ENCODE peak calls at places on chromosomes 1 and 21, in seven cellular contexts. V, K, F, S, N, G and T are unnamed samples.

GRCh38 chr1:243529512-243529911 is 273.7 kb downstream of the SDCCAG8 start:
- DNase-seq in V (no peak), K (no peak), F (no peak), S (no peak), N (no peak), G (no peak), T (no peak)

GRCh38 chr1:111747282-111747734 is 8.1 kb upstream of the INKA2 start:
- DNase-seq in V (peak), K (peak), F (peak), S (peak), N (peak), G (no peak), T (peak)

GRCh38 chr1:182764029-182764768 is 25.4 kb upstream of the NPL start:
- DNase-seq in V (no peak), K (no peak), F (no peak), S (no peak), N (no peak), G (no peak), T (no peak)

GRCh38 chr1:118210051-118210722 is 25.2 kb upstream of the SPAG17 start:
- DNase-seq in V (no peak), K (no peak), F (no peak), S (no peak), N (no peak), G (no peak), T (no peak)

GRCh38 chr1:23544444-23545389 is 13.7 kb upstream of the E2F2 start:
- DNase-seq in V (peak), K (no peak), F (peak), S (peak), N (peak), G (no peak), T (no peak)

GRCh38 chr1:230681599-230681998 is 32.3 kb downstream of the AGT start:
- DNase-seq in V (peak), K (peak), F (no peak), S (no peak), N (no peak), G (no peak), T (no peak)

GRCh38 chr1:229432116-229432461 is 1.8 kb downstream of the ACTA1 start:
- DNase-seq in V (no peak), K (no peak), F (no peak), S (no peak), N (no peak), G (no peak), T (no peak)

GRCh38 chr1:116290085-116290670 is 82.9 kb upstream of the ATP1A1 start:
- DNase-seq in V (no peak), K (no peak), F (no peak), S (no peak), N (no peak), G (no peak), T (peak)

GRCh38 chr21:31184462-31184861 is 146.2 kb upstream of the KRTAP19-8 start:
- DNase-seq in V (no peak), K (no peak), F (no peak), S (peak), N (no peak), G (no peak), T (no peak)

GRCh38 chr1:117793396-117793795 is 136.0 kb downstream of the GDAP2 start:
- DNase-seq in V (no peak), K (no peak), F (no peak), S (no peak), N (no peak), G (no peak), T (no peak)

GRCh38 chr1:22576148-22576544 is 12.9 kb downstream of the EPHA8 start:
- DNase-seq in V (no peak), K (no peak), F (no peak), S (no peak), N (no peak), G (no peak), T (no peak)

GRCh38 chr1:98205291-98206017 is 284.6 kb upstream of the DPYD start:
- DNase-seq in V (no peak), K (no peak), F (no peak), S (no peak), N (no peak), G (no peak), T (no peak)

GRCh38 chr21:31316488-31317169 is 27.4 kb downstream of the TIAM1 start:
- DNase-seq in V (no peak), K (peak), F (no peak), S (no peak), N (no peak), G (no peak), T (no peak)

GRCh38 chr1:119805746-119806145 is 5.5 kb downstream of the REG4 start:
- DNase-seq in V (no peak), K (no peak), F (peak), S (no peak), N (no peak), G (no peak), T (no peak)

GRCh38 chr1:156639601-156640101 is 2.3 kb upstream of the BCAN start:
- DNase-seq in V (no peak), K (no peak), F (no peak), S (peak), N (no peak), G (no peak), T (peak)

GRCh38 chr1:59671066-59671952 is 143.4 kb upstream of the HOOK1 start:
- DNase-seq in V (no peak), K (no peak), F (no peak), S (no peak), N (no peak), G (no peak), T (no peak)

GRCh38 chr21:32771134-32771523 is 426 bp downstream of the PAXBP1 start:
- DNase-seq in V (peak), K (no peak), F (peak), S (peak), N (peak), G (no peak), T (no peak)

GRCh38 chr1:4626061-4626460 is 28.3 kb upstream of the AJAP1 start:
- DNase-seq in V (no peak), K (no peak), F (no peak), S (no peak), N (no peak), G (no peak), T (no peak)

GRCh38 chr1:167714098-167714850 is 7.5 kb upstream of the MPZL1 start:
- DNase-seq in V (peak), K (peak), F (peak), S (peak), N (peak), G (peak), T (peak)

GRCh38 chr1:214552174-214552608 is 789 bp upstream of the PTPN14 start:
- DNase-seq in V (peak), K (peak), F (peak), S (peak), N (no peak), G (no peak), T (peak)

GRCh38 chr1:183824295-183824694 is 19.4 kb downstream of the RGL1 start:
- DNase-seq in V (no peak), K (no peak), F (no peak), S (no peak), N (no peak), G (no peak), T (no peak)

GRCh38 chr1:69082312-69082711 is 485.4 kb upstream of the LRRC7 start:
- DNase-seq in V (no peak), K (no peak), F (no peak), S (no peak), N (no peak), G (no peak), T (no peak)

DNA sequence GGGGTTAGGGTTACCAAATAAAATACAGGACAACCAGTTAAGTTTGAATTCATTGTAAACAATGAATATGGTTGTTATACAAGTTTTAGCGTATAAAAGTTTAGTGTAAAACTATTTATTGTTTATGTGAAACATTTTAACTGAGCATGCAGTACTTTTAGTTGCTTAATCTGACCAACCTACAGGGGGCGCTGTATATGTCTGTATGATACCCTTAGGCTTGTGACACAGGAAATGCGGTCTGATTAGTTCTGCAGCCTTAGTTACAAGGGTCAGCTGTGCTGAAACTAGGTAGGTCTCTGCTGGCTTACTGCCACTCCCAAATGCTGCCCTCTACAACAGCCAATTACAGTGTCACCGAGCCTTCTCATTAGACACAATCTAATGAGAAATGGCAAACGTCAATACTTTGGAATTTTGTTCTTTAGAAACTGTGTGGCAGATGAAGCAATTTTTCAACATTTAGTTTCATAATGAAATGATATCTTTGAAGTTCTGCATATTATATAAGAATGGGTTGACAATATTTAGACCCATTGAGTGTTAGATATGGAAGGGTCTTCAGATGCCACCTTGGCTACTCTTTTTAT is 56.2 kb downstream of the NTNG1 start:
- DNase-seq in V (peak), K (peak), F (peak), S (no peak), N (peak), G (peak), T (peak)
- TF ChIP-seq JUND in V (no peak), K (no peak), F (no peak), S (no peak), N (no peak), G (no peak), T (no peak)

DNA sequence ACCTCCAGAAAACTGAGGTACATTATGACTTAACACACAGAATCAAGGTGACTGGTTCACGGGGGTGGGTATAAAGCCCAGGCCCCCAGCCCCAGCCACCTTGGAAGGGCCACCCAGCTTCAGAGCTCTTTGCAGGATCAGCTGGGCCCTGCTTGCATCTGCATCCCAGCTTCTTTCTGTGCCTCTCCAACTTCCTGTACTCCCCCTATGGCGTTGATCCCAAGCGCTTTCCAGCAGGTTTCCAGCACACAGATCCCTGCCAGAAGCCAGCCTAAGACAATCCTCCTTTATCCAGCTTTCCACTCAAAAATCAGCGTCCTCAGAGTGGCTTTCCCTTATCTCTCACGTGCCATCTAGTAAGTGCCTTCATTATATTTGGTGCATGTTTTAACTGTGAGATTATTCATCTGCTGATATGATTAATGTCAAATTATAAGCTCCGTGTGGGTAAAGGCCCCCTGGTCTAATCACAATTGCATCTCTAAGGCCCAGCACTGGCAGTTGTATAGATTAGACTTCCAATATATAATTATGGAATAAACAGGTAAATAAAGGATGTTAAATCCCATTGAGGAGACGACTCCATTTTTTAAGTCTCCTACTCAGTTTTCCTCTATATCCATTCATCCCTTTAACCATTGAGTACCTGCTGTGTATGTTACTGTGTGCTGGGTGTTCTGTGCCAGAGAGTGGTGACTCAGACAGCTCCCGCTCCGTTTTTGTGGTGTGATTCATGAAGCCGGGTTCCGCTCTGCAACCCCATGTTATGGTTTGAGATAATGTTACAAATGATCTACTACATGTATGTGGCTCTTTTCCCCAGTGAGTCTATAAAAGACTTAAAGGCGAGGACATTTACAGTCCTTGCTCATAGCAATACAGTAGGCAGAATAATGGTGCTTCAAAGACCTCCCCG is 387.6 kb downstream of the PCP4 start:
- DNase-seq in V (no peak), K (no peak), F (no peak), S (peak), N (no peak), G (no peak), T (no peak)
- TF ChIP-seq JUND in V (no peak), K (no peak), F (no peak), S (no peak), N (no peak), G (no peak), T (no peak)

DNA sequence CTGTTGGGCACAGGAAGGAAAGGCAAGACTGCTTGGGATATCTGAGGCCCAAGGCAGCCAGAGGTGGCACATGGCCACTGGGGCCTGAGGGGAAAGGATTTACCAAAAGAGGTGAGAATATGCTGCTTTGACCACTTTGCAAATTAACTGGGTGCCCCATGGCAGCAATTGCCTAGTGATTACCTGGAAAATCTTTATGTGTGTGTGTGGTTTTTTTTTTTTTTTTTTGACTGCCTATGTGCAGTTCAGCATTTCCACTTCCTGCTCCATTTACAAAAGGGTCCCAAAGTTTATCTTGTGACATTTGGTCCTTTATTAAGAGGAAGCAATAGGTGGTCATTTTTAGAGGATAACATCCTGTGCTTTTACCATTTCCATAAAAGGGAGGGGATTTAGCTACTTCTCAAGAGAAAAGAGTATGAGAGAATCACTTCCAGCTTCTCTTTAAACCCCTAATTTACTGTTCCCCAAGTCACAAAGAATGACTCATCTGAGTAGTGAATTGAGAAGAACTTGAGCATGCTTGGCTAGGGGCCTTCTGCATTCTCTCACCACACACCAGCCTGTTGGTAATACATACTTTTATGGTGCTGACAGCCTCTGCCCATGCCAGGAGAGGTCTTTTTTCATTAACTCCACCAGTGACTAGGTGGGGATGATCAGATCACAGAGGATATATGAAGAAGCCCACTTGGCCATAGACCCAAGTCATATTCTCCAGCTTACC is 52.1 kb downstream of the SYDE2 start:
- DNase-seq in V (no peak), K (no peak), F (no peak), S (no peak), N (no peak), G (peak), T (no peak)
- TF ChIP-seq JUND in V (no peak), K (no peak), F (no peak), S (no peak), N (no peak), G (no peak), T (no peak)

DNA sequence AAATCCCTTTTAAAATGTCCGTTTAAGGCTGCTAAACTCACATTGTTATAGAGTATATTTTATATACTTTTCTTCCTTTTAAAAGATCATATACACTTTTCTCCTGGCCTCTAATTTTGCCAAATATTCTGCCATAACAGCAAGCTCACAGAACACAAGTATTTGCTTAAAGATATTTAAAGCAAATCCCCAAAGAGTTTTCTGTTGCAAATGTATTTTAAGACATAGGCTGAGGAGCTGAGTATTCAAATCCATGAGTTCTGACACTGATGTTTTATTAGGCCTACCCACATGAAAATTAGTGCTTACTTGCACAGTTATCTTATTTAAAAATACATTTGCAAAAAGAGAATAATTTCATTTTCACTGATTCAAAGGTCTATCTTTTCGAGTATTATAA is 1.7 kb upstream of the PTPRC start:
- DNase-seq in V (no peak), K (no peak), F (no peak), S (no peak), N (no peak), G (no peak), T (no peak)
- TF ChIP-seq JUND in V (no peak), K (no peak), F (no peak), S (no peak), N (no peak), G (no peak), T (no peak)

GRCh38 chr1:203424285-203424684 is 51.3 kb upstream of the PRELP start:
- DNase-seq in V (no peak), K (no peak), F (no peak), S (no peak), N (no peak), G (no peak), T (no peak)
- TF ChIP-seq JUND in V (no peak), K (no peak), F (no peak), S (no peak), N (no peak), G (no peak), T (no peak)

GRCh38 chr1:29698033-29698432 is 461.7 kb downstream of the PTPRU start:
- DNase-seq in V (peak), K (peak), F (peak), S (peak), N (peak), G (no peak), T (peak)
- TF ChIP-seq JUND in V (no peak), K (no peak), F (no peak), S (no peak), N (no peak), G (no peak), T (no peak)